ENCODE peak calls at places on chromosomes 13 and 19, in five cellular contexts. A, D, T, O and C are unnamed samples.

GRCh38 chr19:17931532-17932191 is 1.2 kb upstream of the CCDC124 start:
- DNase-seq in A (no peak), D (no peak), T (peak), O (peak), C (no peak)

GRCh38 chr19:55488986-55489710 is 912 bp downstream of the SSC5D start:
- DNase-seq in A (peak), D (no peak), T (no peak), O (no peak), C (no peak)

GRCh38 chr13:33634526-33635111 is 183.3 kb upstream of the RFC3 start:
- DNase-seq in A (no peak), D (no peak), T (no peak), O (no peak), C (no peak)

GRCh38 chr19:49106648-49107135 is 7.5 kb upstream of the LIN7B start:
- DNase-seq in A (peak), D (peak), T (peak), O (peak), C (peak)

GRCh38 chr13:77513719-77514335 is 21.7 kb upstream of the SCEL start:
- DNase-seq in A (no peak), D (no peak), T (no peak), O (no peak), C (no peak)

GRCh38 chr13:73898899-73899298 is 235.3 kb downstream of the KLF12 start:
- DNase-seq in A (no peak), D (no peak), T (no peak), O (no peak), C (no peak)

GRCh38 chr13:48126944-48127814 is 32.3 kb upstream of the MED4 start:
- DNase-seq in A (peak), D (no peak), T (peak), O (peak), C (peak)

GRCh38 chr13:48181482-48182145 is 51.4 kb upstream of the ITM2B start:
- DNase-seq in A (no peak), D (no peak), T (no peak), O (no peak), C (no peak)

GRCh38 chr19:35592226-35592625 is 6.3 kb downstream of the PMIS2 start:
- DNase-seq in A (peak), D (no peak), T (peak), O (no peak), C (no peak)

GRCh38 chr13:23467048-23467931 is 33.8 kb upstream of the SACS start:
- DNase-seq in A (peak), D (no peak), T (no peak), O (peak), C (no peak)